ENCODE peak calls at places on chromosomes 1 and 21, in four cellular contexts. One of them, this sample, is unnamed.

GRCh38 chr1:222543817-222544216 is 4.1 kb downstream of the HHIPL2 start:
- DNase-seq in EL: no peak
- DNase-seq in RCC 7860: no peak
- DNase-seq in ovary: no peak
- DNase-seq in this sample: no peak

GRCh38 chr1:41496080-41497055 is 11.9 kb upstream of the EDN2 start:
- DNase-seq in EL: peak
- DNase-seq in RCC 7860: peak
- DNase-seq in ovary: peak
- DNase-seq in this sample: no peak

GRCh38 chr1:55584521-55585401 is 369.6 kb upstream of the USP24 start:
- DNase-seq in EL: no peak
- DNase-seq in RCC 7860: no peak
- DNase-seq in ovary: no peak
- DNase-seq in this sample: no peak

GRCh38 chr21:45293214-45293725 is 5.6 kb upstream of the POFUT2 start:
- DNase-seq in EL: no peak
- DNase-seq in RCC 7860: no peak
- DNase-seq in ovary: no peak
- DNase-seq in this sample: no peak

GRCh38 chr1:112114540-112114939 is 125.1 kb upstream of the KCND3 start:
- DNase-seq in EL: no peak
- DNase-seq in RCC 7860: no peak
- DNase-seq in ovary: no peak
- DNase-seq in this sample: no peak

GRCh38 chr1:53442297-53442696 is 16.9 kb upstream of the DMRTB1 start:
- DNase-seq in EL: peak
- DNase-seq in RCC 7860: no peak
- DNase-seq in ovary: no peak
- DNase-seq in this sample: no peak

GRCh38 chr1:64471218-64471719 is 1.3 kb downstream of the CACHD1 start:
- DNase-seq in EL: peak
- DNase-seq in RCC 7860: no peak
- DNase-seq in ovary: peak
- DNase-seq in this sample: no peak

GRCh38 chr1:218346391-218347204 is 1.5 kb downstream of the TGFB2 start:
- DNase-seq in EL: peak
- DNase-seq in RCC 7860: peak
- DNase-seq in ovary: peak
- DNase-seq in this sample: no peak

GRCh38 chr1:87572008-87572407 is 243.3 kb downstream of the LMO4 start:
- DNase-seq in EL: no peak
- DNase-seq in RCC 7860: no peak
- DNase-seq in ovary: no peak
- DNase-seq in this sample: no peak

GRCh38 chr1:244302889-244303609 is 148.7 kb downstream of the ADSS2 start:
- DNase-seq in EL: peak
- DNase-seq in RCC 7860: peak
- DNase-seq in ovary: peak
- DNase-seq in this sample: no peak

GRCh38 chr21:35796834-35797233 is 263.5 kb downstream of the SETD4 start:
- DNase-seq in EL: no peak
- DNase-seq in RCC 7860: no peak
- DNase-seq in ovary: no peak
- DNase-seq in this sample: no peak

GRCh38 chr21:36207577-36208320 is 51.1 kb downstream of the DOP1B start:
- DNase-seq in EL: peak
- DNase-seq in RCC 7860: peak
- DNase-seq in ovary: no peak
- DNase-seq in this sample: no peak

GRCh38 chr1:244730934-244731434 is 78.1 kb downstream of the DESI2 start:
- DNase-seq in EL: no peak
- DNase-seq in RCC 7860: no peak
- DNase-seq in ovary: no peak
- DNase-seq in this sample: no peak

GRCh38 chr1:230215049-230215448 is 148.0 kb downstream of the GALNT2 start:
- DNase-seq in EL: no peak
- DNase-seq in RCC 7860: no peak
- DNase-seq in ovary: peak
- DNase-seq in this sample: no peak

GRCh38 chr1:24992761-24993211 is 62.7 kb upstream of the RUNX3 start:
- DNase-seq in EL: no peak
- DNase-seq in RCC 7860: no peak
- DNase-seq in ovary: no peak
- DNase-seq in this sample: no peak

GRCh38 chr1:63643517-63643916 is 50.3 kb downstream of the PGM1 start:
- DNase-seq in EL: no peak
- DNase-seq in RCC 7860: no peak
- DNase-seq in ovary: no peak
- DNase-seq in this sample: no peak

GRCh38 chr1:156709743-156710489 is 4.5 kb upstream of the CRABP2 start:
- DNase-seq in EL: peak
- DNase-seq in RCC 7860: no peak
- DNase-seq in ovary: no peak
- DNase-seq in this sample: peak

GRCh38 chr1:244273845-244274619 is 177.7 kb downstream of the ADSS2 start:
- DNase-seq in EL: peak
- DNase-seq in RCC 7860: peak
- DNase-seq in ovary: peak
- DNase-seq in this sample: no peak

GRCh38 chr1:201466492-201466891 is 2.5 kb downstream of the PHLDA3 start:
- DNase-seq in EL: peak
- DNase-seq in RCC 7860: no peak
- DNase-seq in ovary: no peak
- DNase-seq in this sample: no peak

GRCh38 chr1:232905324-232906034 is 44.9 kb upstream of the NTPCR start:
- DNase-seq in EL: peak
- DNase-seq in RCC 7860: peak
- DNase-seq in ovary: no peak
- DNase-seq in this sample: no peak

GRCh38 chr1:203742446-203742845 is 22.5 kb upstream of the LAX1 start:
- DNase-seq in EL: no peak
- DNase-seq in RCC 7860: no peak
- DNase-seq in ovary: no peak
- DNase-seq in this sample: no peak

GRCh38 chr1:246947255-246947654 is 15.5 kb upstream of the AHCTF1 start:
- DNase-seq in EL: peak
- DNase-seq in RCC 7860: no peak
- DNase-seq in ovary: peak
- DNase-seq in this sample: no peak

GRCh38 chr1:68478662-68479061 is 18.2 kb downstream of the DEPDC1 start:
- DNase-seq in EL: no peak
- DNase-seq in RCC 7860: no peak
- DNase-seq in ovary: no peak
- DNase-seq in this sample: no peak

GRCh38 chr1:206101351-206101750 is 15.8 kb downstream of the AVPR1B start:
- DNase-seq in EL: no peak
- DNase-seq in RCC 7860: no peak
- DNase-seq in ovary: no peak
- DNase-seq in this sample: no peak

GRCh38 chr1:64479874-64480273 is 9.9 kb downstream of the CACHD1 start:
- DNase-seq in EL: no peak
- DNase-seq in RCC 7860: no peak
- DNase-seq in ovary: no peak
- DNase-seq in this sample: no peak

GRCh38 chr1:232767381-232768074 is 37.7 kb upstream of the MAP10 start:
- DNase-seq in EL: peak
- DNase-seq in RCC 7860: peak
- DNase-seq in ovary: peak
- DNase-seq in this sample: no peak

GRCh38 chr1:161940866-161941591 is 82.6 kb downstream of the OLFML2B start:
- DNase-seq in EL: no peak
- DNase-seq in RCC 7860: no peak
- DNase-seq in ovary: no peak
- DNase-seq in this sample: no peak

GRCh38 chr1:27868932-27869718 is 3.2 kb upstream of the THEMIS2 start:
- DNase-seq in EL: no peak
- DNase-seq in RCC 7860: no peak
- DNase-seq in ovary: no peak
- DNase-seq in this sample: no peak

GRCh38 chr1:2635271-2636010 is 2.6 kb upstream of the MMEL1 start:
- DNase-seq in EL: no peak
- DNase-seq in RCC 7860: no peak
- DNase-seq in ovary: no peak
- DNase-seq in this sample: no peak

GRCh38 chr1:1629430-1630190 is 2.4 kb upstream of the MMP23B start:
- DNase-seq in EL: no peak
- DNase-seq in RCC 7860: no peak
- DNase-seq in ovary: peak
- DNase-seq in this sample: no peak

GRCh38 chr1:230754831-230755230 is 7.6 kb downstream of the CAPN9 start:
- DNase-seq in EL: peak
- DNase-seq in RCC 7860: peak
- DNase-seq in ovary: no peak
- DNase-seq in this sample: no peak

GRCh38 chr1:116990612-116991151 is 10.9 kb upstream of the CD101 start:
- DNase-seq in EL: no peak
- DNase-seq in RCC 7860: peak
- DNase-seq in ovary: no peak
- DNase-seq in this sample: no peak

GRCh38 chr1:97095764-97096163 is 374.2 kb downstream of the PTBP2 start:
- DNase-seq in EL: no peak
- DNase-seq in RCC 7860: no peak
- DNase-seq in ovary: no peak
- DNase-seq in this sample: no peak

GRCh38 chr1:26094076-26094669 is 17.5 kb upstream of the PDIK1L start:
- DNase-seq in EL: no peak
- DNase-seq in RCC 7860: no peak
- DNase-seq in ovary: no peak
- DNase-seq in this sample: no peak

GRCh38 chr1:158199840-158200239 is 19.1 kb downstream of the CD1D start:
- DNase-seq in EL: no peak
- DNase-seq in RCC 7860: no peak
- DNase-seq in ovary: no peak
- DNase-seq in this sample: no peak

GRCh38 chr1:204975568-204976235 is 67.3 kb upstream of the CNTN2 start:
- DNase-seq in EL: peak
- DNase-seq in RCC 7860: peak
- DNase-seq in ovary: peak
- DNase-seq in this sample: no peak

GRCh38 chr1:38941527-38942019 is at the start of gene RHBDL2:
- DNase-seq in EL: peak
- DNase-seq in RCC 7860: peak
- DNase-seq in ovary: peak
- DNase-seq in this sample: no peak

GRCh38 chr21:45991606-45992301 is 10.2 kb downstream of the COL6A1 start:
- DNase-seq in EL: no peak
- DNase-seq in RCC 7860: no peak
- DNase-seq in ovary: peak
- DNase-seq in this sample: peak

GRCh38 chr21:39000496-39000895 is 182.8 kb downstream of the PSMG1 start:
- DNase-seq in EL: no peak
- DNase-seq in RCC 7860: peak
- DNase-seq in ovary: no peak
- DNase-seq in this sample: no peak

GRCh38 chr1:67227196-67227595 is 60.9 kb downstream of the IL23R start:
- DNase-seq in EL: no peak
- DNase-seq in RCC 7860: no peak
- DNase-seq in ovary: no peak
- DNase-seq in this sample: no peak

This sample was measured in vagina.